ENCODE peak calls at places on chromosomes 1 and 21, in five cellular contexts. S is K562, Y is A549, R is GM12878, T is HepG2. D is an unnamed sample.

GRCh38 chr21:45512626-45513002 is 29.6 kb downstream of the SLC19A1 start:
- DNase-seq in S (no peak), Y (no peak), R (no peak), T (no peak), D (no peak)

GRCh38 chr21:27246741-27247140 is 279.9 kb upstream of the ADAMTS5 start:
- DNase-seq in S (no peak), Y (no peak), R (no peak), T (no peak), D (no peak)

GRCh38 chr1:121452484-121452883 is 267.7 kb downstream of the SRGAP2C start:
- DNase-seq in S (no peak), Y (no peak), R (no peak), T (no peak), D (no peak)

GRCh38 chr1:204513117-204513716 is 3.0 kb upstream of the MDM4 start:
- DNase-seq in S (no peak), Y (no peak), R (peak; percentile 88), T (no peak), D (no peak)

GRCh38 chr1:191290441-191290840 is 812.8 kb upstream of the BRINP3 start:
- DNase-seq in S (no peak), Y (no peak), R (no peak), T (no peak), D (no peak)

GRCh38 chr1:230891984-230892383 is 23.7 kb upstream of the C1orf198 start:
- DNase-seq in S (no peak), Y (no peak), R (peak; percentile 31), T (no peak), D (no peak)

GRCh38 chr1:201376464-201377374 is 761 bp downstream of the TNNT2 start:
- DNase-seq in S (peak; percentile 78), Y (peak; percentile 77), R (no peak), T (peak; percentile 39), D (peak; percentile 40)

GRCh38 chr1:54476231-54477109 is 70.3 kb upstream of the SSBP3 start:
- DNase-seq in S (no peak), Y (no peak), R (no peak), T (no peak), D (no peak)

GRCh38 chr1:226827458-226827857 is 43.0 kb upstream of the PSEN2 start:
- DNase-seq in S (peak; percentile 45), Y (no peak), R (no peak), T (no peak), D (no peak)

GRCh38 chr1:172406968-172407367 is 13.5 kb upstream of the C1orf105 start:
- DNase-seq in S (no peak), Y (no peak), R (no peak), T (no peak), D (no peak)

GRCh38 chr1:1470626-1471388 is 758 bp upstream of the ATAD3B start:
- DNase-seq in S (no peak), Y (no peak), R (no peak), T (no peak), D (no peak)

GRCh38 chr1:211332036-211332616 is 5.5 kb downstream of the TRAF5 start:
- DNase-seq in S (peak; percentile 30), Y (no peak), R (no peak), T (no peak), D (no peak)

GRCh38 chr1:211642870-211643269 is 32.6 kb downstream of the NEK2 start:
- DNase-seq in S (no peak), Y (no peak), R (no peak), T (no peak), D (no peak)

GRCh38 chr1:6961289-6961688 is 176.0 kb downstream of the CAMTA1 start:
- DNase-seq in S (no peak), Y (no peak), R (no peak), T (no peak), D (no peak)
- H3K4me2 ChIP-seq in S (no peak overlapping the region), Y (peak overlapping the region; percentile 97), R (no peak overlapping the region), T (no peak overlapping the region), D (no peak overlapping the region)

GRCh38 chr1:158794247-158794646 is 13.2 kb upstream of the OR6N2 start:
- DNase-seq in S (no peak), Y (no peak), R (no peak), T (no peak), D (no peak)

GRCh38 chr1:158803681-158804080 is 22.7 kb upstream of the OR6N2 start:
- DNase-seq in S (no peak), Y (no peak), R (no peak), T (no peak), D (no peak)

GRCh38 chr1:158798531-158798930 is 17.5 kb upstream of the OR6N2 start:
- DNase-seq in S (no peak), Y (no peak), R (no peak), T (no peak), D (no peak)

DNA sequence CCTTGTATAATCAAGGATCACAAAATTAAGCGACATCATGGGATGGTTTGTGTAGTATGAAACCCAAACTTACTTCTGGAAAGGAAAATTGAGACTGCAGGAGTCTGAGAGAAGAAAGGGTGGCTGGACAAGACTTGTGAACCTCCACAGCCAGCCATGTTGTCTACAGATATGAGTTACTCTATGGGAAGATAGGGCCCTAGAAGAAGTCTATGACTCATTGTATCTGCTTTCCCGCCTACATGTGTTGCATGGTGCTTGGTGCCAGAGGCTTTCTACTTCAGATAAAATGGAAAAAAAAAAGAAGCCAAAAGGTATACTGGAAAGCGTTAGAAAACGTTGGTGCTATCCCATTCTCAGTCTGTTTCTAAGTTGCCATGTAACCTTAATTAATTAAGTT is 18.7 kb upstream of the OR6N2 start:
- DNase-seq in S (peak; percentile 39), Y (no peak), R (no peak), T (no peak), D (no peak)
- TF ChIP-seq MYC in S (no peak), Y (no peak), R (no peak), T (no peak), D (no peak)

DNA sequence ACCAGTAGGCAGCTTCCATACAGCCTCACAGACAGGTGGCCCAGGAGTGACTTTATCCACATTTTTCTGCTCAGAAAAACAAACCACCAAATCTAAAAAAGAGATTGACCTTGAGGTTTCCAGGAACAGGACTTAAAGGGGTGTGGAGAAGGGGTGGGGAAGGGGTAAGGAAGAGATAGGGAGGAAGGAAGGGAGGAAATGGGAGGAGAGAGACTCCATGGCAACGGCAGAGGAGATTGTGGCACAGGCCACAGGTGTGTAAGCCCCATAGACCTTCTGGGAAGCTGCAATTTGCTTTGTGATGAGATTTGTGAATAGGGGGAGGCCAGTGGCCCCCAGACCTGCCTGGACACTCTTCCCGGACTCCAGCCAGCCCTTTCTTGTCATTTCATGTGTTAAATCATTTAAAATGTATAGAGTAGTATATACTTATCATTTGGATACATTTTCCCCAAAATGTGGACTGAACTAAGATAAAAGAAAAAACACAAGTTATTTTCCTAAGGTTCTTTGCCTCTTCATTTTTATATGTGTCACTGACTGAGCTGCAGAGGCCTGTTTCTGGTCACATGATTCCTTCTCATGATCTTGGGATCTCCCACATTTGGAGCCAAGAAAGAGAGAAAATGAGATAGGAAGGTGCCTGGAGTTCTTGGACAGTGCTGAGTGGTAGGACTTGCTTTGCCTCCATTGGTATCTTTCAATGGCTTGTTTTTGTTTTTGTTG is 55.5 kb downstream of the CLIC6 start:
- DNase-seq in S (no peak), Y (no peak), R (no peak), T (no peak), D (no peak)
- H3K4me2 ChIP-seq in S (no peak overlapping the region), Y (no peak overlapping the region), R (no peak overlapping the region), T (no peak overlapping the region), D (no peak overlapping the region)

GRCh38 chr1:161018631-161018930 is 2.4 kb downstream of the F11R start:
- DNase-seq in S (no peak), Y (no peak), R (no peak), T (no peak), D (no peak)
- TF ChIP-seq MYC in S (no peak), Y (no peak), R (no peak), T (no peak), D (no peak)

DNA sequence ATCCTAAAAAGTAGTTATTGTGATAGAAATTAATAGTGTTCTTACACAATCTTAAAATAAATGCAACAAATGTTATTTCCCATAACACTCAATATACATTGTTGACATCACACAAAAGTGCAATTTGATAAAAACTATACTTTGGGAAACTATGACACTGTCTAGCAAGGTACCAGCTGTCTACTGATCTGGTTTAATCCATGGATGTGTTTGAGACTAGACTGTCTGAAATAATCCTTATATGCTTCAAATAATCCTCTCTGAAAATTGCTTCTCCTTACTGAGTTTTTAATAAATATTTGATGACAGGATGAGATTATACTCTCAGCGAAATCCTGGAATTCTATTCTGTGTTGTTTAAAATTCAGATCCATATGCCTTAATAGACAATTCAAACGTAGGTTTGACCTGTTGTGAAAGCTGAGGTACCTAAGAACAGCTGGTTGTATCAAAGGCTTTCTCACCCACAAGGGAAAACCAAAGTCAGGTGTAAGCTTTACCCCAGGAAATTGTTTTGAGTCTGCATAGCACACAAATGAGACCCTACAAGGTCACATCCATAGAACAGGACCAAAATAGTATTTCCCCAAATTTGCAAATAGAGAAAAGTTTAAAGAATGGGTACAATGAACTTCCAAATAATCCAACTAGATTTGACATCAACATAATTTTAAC is 8.8 kb upstream of the GFI1 start:
- DNase-seq in S (no peak), Y (no peak), R (no peak), T (no peak), D (no peak)
- H3K4me2 ChIP-seq in S (no peak overlapping the region), Y (no peak overlapping the region), R (no peak overlapping the region), T (no peak overlapping the region), D (no peak overlapping the region)

GRCh38 chr1:30906631-30907389 is 1.7 kb downstream of the SDC3 start:
- DNase-seq in S (no peak), Y (no peak), R (no peak), T (no peak), D (no peak)

GRCh38 chr1:30907390-30907640 is 1.2 kb downstream of the SDC3 start:
- DNase-seq in S (no peak), Y (no peak), R (no peak), T (no peak), D (no peak)

GRCh38 chr1:30908446-30908885 is at the start of gene SDC3:
- DNase-seq in S (peak; percentile 87), Y (no peak), R (no peak), T (no peak), D (no peak)

GRCh38 chr1:30908886-30909777 is 574 bp upstream of the SDC3 start:
- DNase-seq in S (no peak), Y (no peak), R (no peak), T (no peak), D (no peak)

DNA sequence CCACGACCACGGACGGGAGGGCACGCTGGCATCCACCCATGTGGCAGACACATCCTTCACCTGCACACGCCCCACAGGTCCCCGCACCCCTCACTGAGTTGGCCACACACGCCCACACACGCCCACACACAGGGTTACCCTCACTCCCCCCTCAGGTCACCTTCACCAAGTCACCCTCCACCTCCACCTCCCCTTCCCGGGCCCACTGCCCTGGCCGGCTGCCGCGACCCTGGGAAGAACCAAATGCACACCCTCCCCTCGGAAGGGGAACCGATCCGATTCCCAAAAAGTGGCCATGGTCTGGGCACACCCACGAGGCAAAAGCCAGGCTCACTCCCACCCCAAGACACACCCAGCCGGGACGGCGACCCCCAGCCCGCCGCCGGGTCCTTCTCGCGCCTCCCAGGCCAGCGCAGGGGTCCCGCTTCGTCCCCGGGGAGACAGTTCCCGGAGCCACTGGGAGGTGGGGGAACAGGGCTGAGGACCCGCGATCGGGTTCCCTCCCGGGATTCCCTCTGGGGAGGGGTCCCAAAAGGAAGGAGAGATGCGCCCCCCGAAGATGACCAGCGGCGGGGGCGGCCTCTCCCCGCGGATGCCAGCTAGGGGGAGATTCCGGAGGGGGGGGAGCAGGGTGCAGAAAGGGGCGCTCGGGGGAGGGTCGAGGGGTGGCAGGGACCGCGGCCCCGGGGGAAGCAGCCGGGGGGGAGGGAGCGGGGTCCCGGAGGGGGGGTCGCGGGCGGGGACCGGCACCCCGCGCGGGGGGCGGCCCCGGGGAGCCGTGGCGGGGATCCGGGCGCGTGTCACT is 715 bp downstream of the SDC3 start:
- DNase-seq in S (peak; percentile 79), Y (no peak), R (no peak), T (no peak), D (no peak)
- TF ChIP-seq MYC in S (no peak), Y (no peak), R (no peak), T (no peak), D (no peak)

GRCh38 chr1:11340248-11340632 is 67.2 kb downstream of the UBIAD1 start:
- DNase-seq in S (no peak), Y (no peak), R (no peak), T (no peak), D (no peak)
- H3K4me2 ChIP-seq in S (no peak overlapping the region), Y (peak overlapping the region; percentile 19), R (no peak overlapping the region), T (no peak overlapping the region), D (no peak overlapping the region)